ENCODE peak calls at places on chromosomes 5 and 9, in five cellular contexts. I, D, S, V and P are unnamed samples.

GRCh38 chr5:126464016-126464415 is 40.8 kb downstream of the GRAMD2B start:
- DNase-seq in I (no peak), D (no peak), S (no peak), V (no peak), P (no peak)

GRCh38 chr5:41143124-41143523 is 70.2 kb downstream of the C6 start:
- DNase-seq in I (no peak), D (no peak), S (no peak), V (no peak), P (no peak)

GRCh38 chr5:35001842-35002241 is 45.9 kb downstream of the AGXT2 start:
- DNase-seq in I (no peak), D (no peak), S (no peak), V (no peak), P (no peak)

GRCh38 chr9:99562263-99562565 is 259.5 kb upstream of the NR4A3 start:
- DNase-seq in I (no peak), D (no peak), S (no peak), V (no peak), P (no peak)

GRCh38 chr5:98770158-98770910 is 3.1 kb upstream of the RGMB start:
- DNase-seq in I (peak; percentile 60), D (no peak), S (peak; percentile 48), V (peak; percentile 87), P (peak; percentile 60)

GRCh38 chr5:180611140-180611850 is 20.0 kb upstream of the SCGB3A1 start:
- DNase-seq in I (no peak), D (no peak), S (peak; percentile 79), V (no peak), P (no peak)

GRCh38 chr5:135553688-135554462 is 18.1 kb upstream of the NEUROG1 start:
- DNase-seq in I (no peak), D (no peak), S (no peak), V (no peak), P (peak; percentile 52)

GRCh38 chr9:135602789-135603481 is 36.4 kb downstream of the GLT6D1 start:
- DNase-seq in I (no peak), D (no peak), S (peak; percentile 68), V (peak; percentile 58), P (peak; percentile 47)

GRCh38 chr5:124797665-124798087 is 51.2 kb upstream of the ZNF608 start:
- DNase-seq in I (no peak), D (no peak), S (no peak), V (no peak), P (no peak)

GRCh38 chr5:16964821-16965220 is 28.7 kb upstream of the MYO10 start:
- DNase-seq in I (no peak), D (no peak), S (no peak), V (no peak), P (no peak)

GRCh38 chr5:91098581-91098980 is 284.5 kb downstream of the ARRDC3 start:
- DNase-seq in I (no peak), D (no peak), S (no peak), V (no peak), P (no peak)

GRCh38 chr5:126234563-126235195 is 188.5 kb upstream of the GRAMD2B start:
- DNase-seq in I (no peak), D (no peak), S (peak; percentile 25), V (no peak), P (peak; percentile 19)

GRCh38 chr5:106292654-106293053 is 1378.1 kb downstream of the EFNA5 start:
- DNase-seq in I (no peak), D (no peak), S (no peak), V (no peak), P (no peak)

GRCh38 chr9:100575006-100575405 is 2.9 kb upstream of the CAVIN4 start:
- DNase-seq in I (no peak), D (no peak), S (no peak), V (no peak), P (no peak)
- TF ChIP-seq EP300 in I (no peak), D (no peak), S (no peak), V (no peak), P (no peak)

DNA sequence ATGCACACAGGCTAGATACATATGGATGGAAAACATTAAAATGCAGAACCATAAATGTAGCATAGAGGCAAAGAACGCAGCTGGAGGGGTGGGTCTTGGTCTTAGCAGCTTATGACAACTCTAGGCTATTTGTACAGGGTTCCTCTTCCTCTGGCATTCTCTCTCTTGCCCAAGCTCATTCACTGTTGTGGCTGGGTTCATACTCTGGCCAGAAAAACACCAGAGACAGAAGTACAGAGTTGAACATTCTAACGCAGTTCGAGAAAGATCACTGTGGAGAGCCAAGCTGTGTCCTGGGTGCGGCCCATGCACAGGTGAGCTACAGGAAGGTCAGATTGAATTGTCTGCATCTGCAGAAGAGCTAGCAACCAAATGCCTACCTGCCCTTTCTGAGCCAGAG is 126.7 kb upstream of the DPYSL3 start:
- DNase-seq in I (no peak), D (no peak), S (no peak), V (no peak), P (no peak)
- H3K36me3 ChIP-seq in I (no peaks in the 10 kb centered on the region), D (no peaks in the 10 kb centered on the region), S (peaks cover 15% of the 10 kb centered on the region), V (no peaks in the 10 kb centered on the region), P (no peaks in the 10 kb centered on the region)

GRCh38 chr5:52073993-52074689 is 690.9 kb downstream of the ISL1 start:
- DNase-seq in I (no peak), D (no peak), S (no peak), V (no peak), P (no peak)
- TF ChIP-seq EP300 in I (no peak), D (no peak), S (no peak), V (no peak), P (no peak)

DNA sequence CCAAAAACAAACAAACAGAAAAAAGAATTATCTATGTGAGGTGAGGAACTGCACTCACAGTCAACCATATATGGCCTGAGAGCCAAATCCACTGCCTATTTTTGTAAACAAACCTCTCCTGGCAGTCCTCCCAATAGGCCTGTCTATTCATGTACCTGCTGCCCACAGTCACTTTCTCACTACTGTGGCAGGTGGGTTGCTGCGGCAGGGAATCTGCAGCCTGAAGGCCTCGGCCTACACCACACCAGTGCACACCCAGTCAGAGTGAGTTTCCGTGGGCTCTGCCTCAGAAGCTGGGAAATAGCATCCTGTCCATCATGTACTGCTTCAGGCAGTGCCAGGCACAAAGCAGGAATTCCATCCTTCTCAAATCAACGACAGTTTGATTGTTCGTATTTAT is 82.3 kb downstream of the SPTLC1 start:
- DNase-seq in I (no peak), D (no peak), S (no peak), V (no peak), P (no peak)
- H3K36me3 ChIP-seq in I (no peaks in the 10 kb centered on the region), D (peaks cover 10% of the 10 kb centered on the region), S (peaks cover 65% of the 10 kb centered on the region), V (peaks cover 26% of the 10 kb centered on the region), P (peaks cover 11% of the 10 kb centered on the region)